ENCODE peak calls at places on chromosomes 13 and 19, in nine cellular contexts. G, T, H, F, W, Q, Y, O and J are unnamed samples.

GRCh38 chr13:107387525-107387924 is 819.6 kb upstream of the ARGLU1 start:
- DNase-seq in Q (no peak), T (no peak), H (no peak), G (no peak), W (no peak), O (no peak), Y (no peak), F (no peak), J (no peak)

GRCh38 chr13:71876648-71877279 is 9.8 kb upstream of the DACH1 start:
- DNase-seq in Y (no peak), W (no peak), F (no peak), Q (no peak), H (no peak), G (no peak), T (no peak), O (no peak), J (no peak)

GRCh38 chr19:45779231-45780145 is 2.8 kb downstream of the DMPK start:
- DNase-seq in H (peak), Y (peak), T (peak), F (peak), G (no peak), W (peak), Q (peak), O (peak), J (peak)

GRCh38 chr19:17947815-17948473 is 15.1 kb downstream of the CCDC124 start:
- DNase-seq in F (peak), O (peak), T (peak), H (peak), G (peak), Y (peak), Q (peak), W (peak), J (peak)

GRCh38 chr13:35908221-35908620 is 223.0 kb downstream of the DCLK1 start:
- DNase-seq in G (no peak), Y (no peak), F (no peak), H (no peak), O (no peak), T (no peak), Q (no peak), W (no peak), J (no peak)

GRCh38 chr13:75049936-75050335 is 432.0 kb downstream of the TBC1D4 start:
- DNase-seq in W (no peak), G (no peak), T (no peak), O (no peak), Y (no peak), Q (no peak), H (no peak), F (no peak), J (no peak)

GRCh38 chr19:10603873-10604459 is 16.9 kb upstream of the AP1M2 start:
- DNase-seq in Y (no peak), O (no peak), Q (no peak), H (peak), G (no peak), T (peak), F (peak), W (no peak), J (no peak)

GRCh38 chr13:44810067-44810840 is 179.0 kb downstream of the NUFIP1 start:
- DNase-seq in W (no peak), G (no peak), T (peak), Q (peak), Y (no peak), F (no peak), H (no peak), O (peak), J (peak)

GRCh38 chr19:50546527-50547221 is 21.6 kb downstream of the LRRC4B start:
- DNase-seq in F (no peak), Q (no peak), T (no peak), H (peak), W (no peak), Y (no peak), G (no peak), O (no peak), J (no peak)

GRCh38 chr19:17220207-17220758 is 5.1 kb downstream of the USE1 start:
- DNase-seq in H (peak), F (no peak), W (no peak), G (no peak), O (peak), T (no peak), Q (peak), Y (no peak), J (peak)

GRCh38 chr19:16232127-16232526 is 34.4 kb downstream of the AP1M1 start:
- DNase-seq in Y (no peak), G (no peak), T (no peak), Q (no peak), O (no peak), H (peak), W (no peak), F (no peak), J (no peak)

GRCh38 chr19:58394821-58395219 is 636 bp upstream of the RNF225 start:
- DNase-seq in W (no peak), O (no peak), T (no peak), G (no peak), H (peak), Q (no peak), Y (no peak), F (no peak), J (peak)

GRCh38 chr13:24270639-24271131 is 38.7 kb upstream of the C1QTNF9 start:
- DNase-seq in O (peak), T (peak), Y (no peak), Q (peak), H (peak), G (no peak), F (no peak), W (peak), J (peak)

GRCh38 chr13:73063166-73063565 is 4.4 kb downstream of the KLF5 start:
- DNase-seq in W (no peak), O (no peak), H (no peak), T (no peak), Y (no peak), F (no peak), Q (no peak), G (no peak), J (no peak)
- H3K27ac ChIP-seq in W (no peak), O (peak), H (no peak), T (peak), Y (no peak), F (no peak), Q (no peak), G (no peak), J (no peak)

GRCh38 chr13:109745702-109746101 is 40.7 kb downstream of the IRS2 start:
- DNase-seq in F (no peak), Y (no peak), W (no peak), H (no peak), Q (no peak), T (peak), O (no peak), G (no peak), J (no peak)

GRCh38 chr13:109744512-109745051 is 41.8 kb downstream of the IRS2 start:
- DNase-seq in Q (peak), G (peak), O (peak), W (no peak), H (no peak), Y (no peak), T (peak), F (no peak), J (no peak)

GRCh38 chr13:109741966-109742365 is 44.4 kb downstream of the IRS2 start:
- DNase-seq in Q (no peak), F (no peak), H (no peak), T (no peak), Y (no peak), G (no peak), W (no peak), O (no peak), J (no peak)

GRCh38 chr13:109745060-109745459 is 41.3 kb downstream of the IRS2 start:
- DNase-seq in G (no peak), F (no peak), T (no peak), Y (no peak), W (no peak), H (no peak), O (no peak), Q (no peak), J (no peak)

GRCh38 chr13:109743706-109744453 is 42.5 kb downstream of the IRS2 start:
- DNase-seq in H (no peak), F (peak), Q (no peak), Y (peak), T (peak), W (no peak), G (peak), O (peak), J (no peak)
- H3K4me3 ChIP-seq in H (no peak), F (no peak), Q (no peak), Y (peak), T (no peak), W (no peak), G (no peak), O (no peak), J (no peak)

GRCh38 chr19:46866407-46867132 is 5.8 kb downstream of the ARHGAP35 start:
- DNase-seq in G (no peak), H (no peak), Y (no peak), W (no peak), Q (no peak), O (no peak), F (no peak), T (peak), J (no peak)

GRCh38 chr19:46862504-46862835 is 1.7 kb downstream of the ARHGAP35 start:
- DNase-seq in Q (no peak), H (peak), W (no peak), F (no peak), Y (no peak), T (no peak), O (no peak), G (no peak), J (no peak)

GRCh38 chr19:46861691-46862503 is 1.1 kb downstream of the ARHGAP35 start:
- DNase-seq in G (no peak), W (peak), F (peak), H (peak), Y (no peak), T (peak), O (no peak), Q (peak), J (no peak)

GRCh38 chr19:46862974-46863632 is 2.3 kb downstream of the ARHGAP35 start:
- DNase-seq in Q (no peak), W (no peak), T (peak), H (no peak), O (no peak), Y (no peak), G (no peak), F (no peak), J (no peak)

DNA sequence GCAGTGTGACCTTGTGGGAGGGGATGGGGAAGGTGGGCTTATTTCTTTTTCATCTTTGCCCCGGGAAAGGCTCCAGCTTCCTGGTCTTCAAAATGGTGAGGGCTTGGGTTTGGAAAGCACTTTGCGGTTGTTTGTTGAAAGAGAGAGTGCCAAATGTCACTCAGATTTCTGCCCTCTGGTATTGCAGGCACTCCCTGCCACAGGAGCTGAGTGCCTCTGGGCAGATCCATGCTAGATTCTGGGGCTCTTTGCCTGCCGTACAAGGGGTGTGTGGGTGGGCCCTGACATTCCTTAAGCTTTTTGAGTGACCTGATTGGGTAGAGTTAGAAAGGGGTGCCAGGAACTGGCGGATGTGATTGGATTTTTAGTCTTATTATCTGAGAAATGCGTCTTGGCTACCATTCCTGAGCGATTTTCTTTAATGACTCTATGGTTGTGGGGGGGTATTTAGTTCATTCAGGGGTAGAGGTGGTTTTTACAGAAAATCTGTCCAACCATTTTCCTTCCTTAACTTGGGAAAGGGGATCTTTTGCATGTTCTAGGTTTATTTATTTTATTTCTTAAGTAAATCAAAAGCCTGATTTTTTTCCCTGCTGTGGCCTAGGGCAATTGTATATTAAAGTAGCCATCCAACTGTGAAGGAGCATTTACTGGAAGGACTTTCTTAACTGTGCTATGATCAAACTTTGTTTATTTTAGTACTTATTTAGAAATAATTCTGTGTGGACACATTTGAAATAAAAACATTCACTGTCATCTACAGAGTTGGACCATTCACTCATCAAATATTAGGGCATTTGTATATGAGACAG is 3.2 kb downstream of the ARHGAP35 start:
- DNase-seq in Y (no peak), O (no peak), G (no peak), W (no peak), T (peak), F (no peak), H (peak), Q (no peak), J (no peak)
- H3K27ac ChIP-seq in Y (no peak), O (peak), G (peak), W (peak), T (peak), F (no peak), H (peak), Q (no peak), J (peak)

GRCh38 chr19:33130433-33130832 is 1.5 kb upstream of the WDR88 start:
- DNase-seq in T (no peak), H (no peak), Y (no peak), O (no peak), F (no peak), W (no peak), G (no peak), Q (no peak), J (no peak)
- H3K4me3 ChIP-seq in T (no peak), H (no peak), Y (no peak), O (no peak), F (no peak), W (no peak), G (no peak), Q (no peak), J (no peak)

DNA sequence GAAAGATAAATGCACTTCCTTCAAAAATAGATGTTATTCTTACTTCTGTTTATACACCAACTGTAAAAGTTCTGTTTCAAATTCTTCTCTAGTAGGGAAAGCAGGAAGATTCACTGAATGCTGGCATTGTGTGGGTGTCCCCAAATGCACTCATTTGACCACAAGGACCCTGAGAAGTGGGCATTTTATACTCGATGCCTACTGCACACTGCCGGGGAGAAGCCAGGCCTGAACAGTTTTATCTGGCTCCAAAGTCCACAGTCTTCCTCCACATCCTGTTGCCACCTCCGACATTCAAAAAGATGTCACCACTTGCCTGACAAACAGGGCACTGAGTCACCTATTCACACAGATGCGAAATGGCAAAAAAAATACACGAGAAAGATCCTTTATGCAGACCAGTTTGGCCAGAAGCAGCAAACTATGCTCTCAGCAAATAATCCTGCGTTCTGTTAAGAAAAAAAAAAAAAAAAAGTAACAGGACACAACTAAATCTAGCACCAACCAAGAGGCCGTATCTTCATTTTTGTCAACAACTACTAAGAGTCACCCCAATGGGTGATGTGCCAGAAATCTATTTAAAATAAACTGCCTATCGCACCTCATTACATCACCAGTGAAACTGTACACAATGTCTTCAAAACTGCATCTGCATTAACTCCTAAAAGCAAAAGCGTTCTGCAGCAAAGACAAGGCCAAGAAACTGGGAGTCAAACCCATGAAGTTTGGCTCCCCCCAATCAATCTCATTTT is 6.2 kb downstream of the ZC3H4 start:
- DNase-seq in O (peak), Y (no peak), W (no peak), H (no peak), G (no peak), T (peak), F (no peak), Q (no peak), J (no peak)
- H3K27ac ChIP-seq in O (peak), Y (no peak), W (peak), H (peak), G (peak), T (peak), F (peak), Q (no peak), J (peak)

DNA sequence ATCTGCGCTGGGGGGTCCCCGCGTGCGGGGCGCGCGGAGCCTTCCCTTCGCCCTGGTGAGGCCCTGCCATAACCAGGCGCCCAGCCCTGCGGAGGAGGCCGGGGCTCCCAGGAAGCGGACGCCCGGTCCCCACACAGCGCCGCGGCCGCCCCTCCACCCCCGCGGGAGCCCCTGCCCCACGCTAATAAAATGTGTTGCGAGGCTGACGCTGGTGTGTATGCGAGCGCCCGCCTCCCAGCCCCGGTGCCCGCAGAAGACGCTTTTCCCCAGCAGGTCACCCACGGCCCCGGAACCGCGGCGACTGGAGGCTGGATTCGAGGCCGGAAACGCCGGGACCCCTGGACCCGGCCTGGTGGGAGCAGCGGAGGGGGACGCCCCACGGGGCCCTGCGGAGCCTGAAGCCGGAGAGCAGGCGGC is 12.1 kb upstream of the CDC34 start:
- DNase-seq in G (no peak), Y (no peak), H (no peak), O (no peak), W (no peak), F (no peak), Q (no peak), T (no peak), J (no peak)
- H3K4me3 ChIP-seq in G (no peak), Y (no peak), H (no peak), O (no peak), W (no peak), F (no peak), Q (no peak), T (no peak), J (no peak)

GRCh38 chr19:53538378-53539109 is 599 bp downstream of the ZNF331 start:
- DNase-seq in G (no peak), W (peak), Q (no peak), F (peak), Y (no peak), O (no peak), T (no peak), H (no peak), J (no peak)
- H3K27ac ChIP-seq in G (no peak), W (peak), Q (peak), F (no peak), Y (no peak), O (peak), T (peak), H (peak), J (peak)

DNA sequence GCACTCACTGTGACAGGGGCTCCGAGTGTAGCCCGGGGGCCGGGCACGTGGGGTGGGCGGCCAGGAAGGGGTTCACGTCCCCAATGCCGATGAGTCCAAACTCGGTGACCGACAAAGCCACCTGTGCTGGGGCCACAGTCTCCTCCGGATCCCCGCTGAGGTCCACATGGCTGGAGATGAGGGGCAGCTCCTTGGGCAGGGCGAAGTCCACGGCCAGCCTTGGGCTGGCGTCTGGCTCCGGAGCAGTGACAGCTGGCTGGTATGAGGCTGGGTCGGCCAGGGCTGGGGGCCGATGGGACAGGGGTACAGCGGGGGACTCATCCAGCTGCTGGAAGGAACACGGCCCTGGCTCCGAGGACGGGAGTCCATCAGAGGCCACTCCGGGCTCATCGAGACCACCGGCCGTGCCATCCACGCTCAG is 15.9 kb upstream of the PLPP2 start:
- DNase-seq in G (no peak), Y (no peak), Q (no peak), O (no peak), W (no peak), F (no peak), T (peak), H (peak), J (peak)
- H3K4me3 ChIP-seq in G (no peak), Y (no peak), Q (no peak), O (no peak), W (peak), F (no peak), T (no peak), H (no peak), J (no peak)

GRCh38 chr19:38638461-38638860 is 9.0 kb upstream of the ACTN4 start:
- DNase-seq in T (no peak), G (no peak), Q (no peak), F (no peak), O (no peak), Y (no peak), W (no peak), H (peak), J (no peak)

GRCh38 chr19:38632476-38633213 is 13.7 kb downstream of the EIF3K start:
- DNase-seq in W (no peak), T (no peak), F (no peak), Q (no peak), Y (no peak), O (no peak), H (peak), G (no peak), J (no peak)

GRCh38 chr19:38634757-38635482 is 12.5 kb upstream of the ACTN4 start:
- DNase-seq in F (peak), Q (peak), T (peak), W (peak), Y (peak), H (peak), G (peak), O (peak), J (peak)

GRCh38 chr19:38639679-38640078 is 7.8 kb upstream of the ACTN4 start:
- DNase-seq in Q (no peak), W (no peak), G (no peak), O (no peak), T (no peak), F (no peak), Y (no peak), H (peak), J (no peak)

GRCh38 chr19:38635483-38636399 is 11.7 kb upstream of the ACTN4 start:
- DNase-seq in H (peak), W (no peak), Y (no peak), Q (no peak), O (no peak), F (no peak), T (no peak), G (no peak), J (no peak)
- H3K27ac ChIP-seq in H (no peak), W (peak), Y (no peak), Q (no peak), O (peak), F (no peak), T (peak), G (no peak), J (no peak)